ENCODE peak calls at places on chromosome 12, in four cellular contexts. J, L, Z and Y are unnamed samples.

GRCh38 chr12:44847888-44848770 is 28.0 kb downstream of the NELL2 start:
- DNase-seq in Z (no peak), J (peak), L (peak), Y (no peak)

GRCh38 chr12:114835031-114835430 is 151.1 kb upstream of the TBX3 start:
- DNase-seq in Z (peak), L (no peak), J (no peak), Y (peak)

GRCh38 chr12:132154341-132154761 is 10.1 kb downstream of the NOC4L start:
- DNase-seq in L (no peak), J (peak), Z (no peak), Y (no peak)

GRCh38 chr12:29756741-29757390 is 26.9 kb downstream of the TMTC1 start:
- DNase-seq in J (no peak), L (no peak), Z (peak), Y (no peak)

GRCh38 chr12:108498136-108498535 is 16.9 kb upstream of the FICD start:
- DNase-seq in J (no peak), Z (no peak), L (no peak), Y (no peak)

GRCh38 chr12:78191611-78192010 is 360.9 kb downstream of the NAV3 start:
- DNase-seq in J (no peak), Z (peak), L (no peak), Y (no peak)

GRCh38 chr12:1471224-1471623 is 123.2 kb downstream of the FBXL14 start:
- DNase-seq in Z (no peak), L (no peak), J (no peak), Y (no peak)

GRCh38 chr12:26287666-26288408 is 92.5 kb downstream of the SSPN start:
- DNase-seq in Z (peak), J (no peak), L (no peak), Y (peak)

GRCh38 chr12:92602476-92602875 is 100.3 kb upstream of the PLEKHG7 start:
- DNase-seq in L (no peak), J (no peak), Z (peak), Y (peak)

GRCh38 chr12:5200276-5201087 is 156.8 kb downstream of the KCNA5 start:
- DNase-seq in Z (no peak), J (peak), L (peak), Y (no peak)

GRCh38 chr12:70982991-70983390 is 62.5 kb upstream of the PTPRR start:
- DNase-seq in J (no peak), L (no peak), Z (no peak), Y (peak)

GRCh38 chr12:51822956-51823355 is 25.6 kb downstream of the FIGNL2 start:
- DNase-seq in Z (no peak), J (peak), L (no peak), Y (no peak)

GRCh38 chr12:52627395-52628110 is 9.2 kb upstream of the KRT73 start:
- DNase-seq in J (no peak), L (peak), Z (no peak), Y (no peak)

GRCh38 chr12:116670859-116671258 is 67.0 kb downstream of the SPRING1 start:
- DNase-seq in J (no peak), L (no peak), Z (no peak), Y (no peak)

GRCh38 chr12:124482901-124483799 is 84.3 kb downstream of the NCOR2 start:
- DNase-seq in L (no peak), Z (no peak), J (no peak), Y (no peak)

GRCh38 chr12:49662998-49663843 is 39.9 kb downstream of the PRPF40B start:
- DNase-seq in J (peak), L (peak), Z (peak), Y (peak)

GRCh38 chr12:53625373-53625945 is 723 bp downstream of the ATF7 start:
- DNase-seq in L (no peak), J (peak), Z (no peak), Y (no peak)

GRCh38 chr12:121773011-121773777 is 20.3 kb downstream of the RHOF start:
- DNase-seq in L (peak), J (peak), Z (peak), Y (peak)

GRCh38 chr12:76552343-76552938 is 7.1 kb downstream of the OSBPL8 start:
- DNase-seq in Z (peak), J (no peak), L (no peak), Y (peak)

GRCh38 chr12:52063986-52064649 is 5.7 kb upstream of the ATG101 start:
- DNase-seq in Z (peak), J (no peak), L (no peak), Y (peak)

GRCh38 chr12:15899282-15899870 is 11.8 kb upstream of the DERA start:
- DNase-seq in J (peak), Z (no peak), L (no peak), Y (no peak)

GRCh38 chr12:124750787-124751471 is 112.7 kb downstream of the SCARB1 start:
- DNase-seq in J (peak), Z (no peak), L (no peak), Y (no peak)